ENCODE peak calls at places on chromosomes 16 and 17, in four cellular contexts. G is naive thymus-derived CD4-positive, alpha-beta T cell; V is AG04450; Z is CD8-positive, alpha-beta T cell. W is an unnamed sample.

GRCh38 chr16:73043828-73044493 is 4.0 kb downstream of the ZFHX3 start:
- DNase-seq in G (no peak), V (no peak), Z (no peak), W (no peak)

GRCh38 chr17:29379084-29379811 is 10.9 kb upstream of the TAOK1 start:
- DNase-seq in V (no peak), Z (no peak), G (no peak), W (no peak)

GRCh38 chr17:66682293-66682692 is 152.6 kb upstream of the CACNG5 start:
- DNase-seq in G (no peak), Z (no peak), V (no peak), W (no peak)

GRCh38 chr17:75635610-75636202 is 2.5 kb downstream of the SMIM5 start:
- DNase-seq in G (no peak), Z (no peak), V (no peak), W (no peak)

GRCh38 chr16:81908466-81909230 is 102.6 kb downstream of the SDR42E1 start:
- DNase-seq in Z (no peak), V (no peak), G (no peak), W (no peak)

GRCh38 chr17:55527520-55528118 is 16.4 kb upstream of the SMIM36 start:
- DNase-seq in G (no peak), V (peak), Z (no peak), W (peak)

GRCh38 chr17:35510031-35510430 is 27.4 kb downstream of the SLFN12L start:
- DNase-seq in Z (no peak), V (no peak), G (no peak), W (peak)

GRCh38 chr16:52141871-52142270 is 405.1 kb downstream of the TOX3 start:
- DNase-seq in G (no peak), V (no peak), Z (no peak), W (no peak)

GRCh38 chr16:4743217-4743897 is 9.0 kb downstream of the DNAAF8 start:
- DNase-seq in V (no peak), G (no peak), Z (no peak), W (no peak)

GRCh38 chr16:89319883-89320716 is 102.6 kb downstream of the ZNF778 start:
- DNase-seq in Z (no peak), V (no peak), G (no peak), W (no peak)

GRCh38 chr16:49545243-49545642 is 171.6 kb downstream of the C16orf78 start:
- DNase-seq in V (no peak), Z (no peak), G (no peak), W (no peak)

GRCh38 chr16:74186589-74186988 is 110.0 kb upstream of the PSMD7 start:
- DNase-seq in Z (no peak), G (no peak), V (peak), W (peak)

GRCh38 chr16:72963921-72964320 is 84.0 kb downstream of the ZFHX3 start:
- DNase-seq in G (no peak), Z (no peak), V (peak), W (no peak)

GRCh38 chr17:38560503-38561318 is 45.0 kb downstream of the SRCIN1 start:
- DNase-seq in Z (no peak), G (peak), V (no peak), W (no peak)

GRCh38 chr17:47253541-47254402 is at the start of gene ITGB3:
- DNase-seq in Z (peak), V (no peak), G (peak), W (no peak)

GRCh38 chr16:48918520-48919258 is 308.7 kb upstream of the N4BP1 start:
- DNase-seq in G (no peak), Z (no peak), V (no peak), W (no peak)

GRCh38 chr16:22198547-22199293 is 7.4 kb upstream of the EEF2K start:
- DNase-seq in Z (no peak), V (no peak), G (no peak), W (no peak)

GRCh38 chr17:79631640-79632431 is 21.0 kb upstream of the RBFOX3 start:
- DNase-seq in G (no peak), V (no peak), Z (no peak), W (no peak)

GRCh38 chr16:23101012-23101550 is 48.2 kb downstream of the USP31 start:
- DNase-seq in G (no peak), Z (no peak), V (no peak), W (no peak)

GRCh38 chr17:40956401-40957254 is 10.1 kb downstream of the KRT39 start:
- DNase-seq in G (no peak), V (peak), Z (no peak), W (no peak)

GRCh38 chr16:2492292-2492691 is 17.4 kb downstream of the TBC1D24 start:
- DNase-seq in V (no peak), Z (no peak), G (no peak), W (no peak)

GRCh38 chr16:12489362-12489761 is 314.3 kb downstream of the CPPED1 start:
- DNase-seq in V (no peak), G (no peak), Z (no peak), W (no peak)

GRCh38 chr16:5863207-5863606 is 765.6 kb upstream of the EEF2KMT start:
- DNase-seq in G (no peak), V (no peak), Z (no peak), W (no peak)

GRCh38 chr16:85637061-85637807 is 24.1 kb downstream of the GSE1 start:
- DNase-seq in V (no peak), G (no peak), Z (no peak), W (no peak)

GRCh38 chr16:53429221-53429943 is 4.9 kb upstream of the RBL2 start:
- DNase-seq in V (peak), G (no peak), Z (no peak), W (no peak)

GRCh38 chr16:70257391-70257790 is 5.7 kb upstream of the EXOSC6 start:
- DNase-seq in G (no peak), V (no peak), Z (no peak), W (no peak)

GRCh38 chr17:21379080-21379711 is 3.0 kb downstream of the KCNJ12 start:
- DNase-seq in Z (no peak), G (no peak), V (no peak), W (no peak)

GRCh38 chr17:77419547-77420475 is 279.0 kb downstream of the SEC14L1 start:
- DNase-seq in G (no peak), V (no peak), Z (no peak), W (no peak)

GRCh38 chr16:79339863-79340262 is 260.7 kb downstream of the MAF start:
- DNase-seq in G (no peak), V (no peak), Z (no peak), W (no peak)

GRCh38 chr16:88534731-88535141 is 35.5 kb upstream of the ZC3H18 start:
- DNase-seq in V (no peak), G (no peak), Z (no peak), W (no peak)

GRCh38 chr17:35749560-35750412 is 3.3 kb downstream of the GAS2L2 start:
- DNase-seq in Z (no peak), G (no peak), V (no peak), W (no peak)

GRCh38 chr17:10105513-10106001 is 92.8 kb downstream of the GAS7 start:
- DNase-seq in Z (no peak), G (no peak), V (no peak), W (no peak)

GRCh38 chr17:62819511-62820221 is 11.6 kb upstream of the MARCHF10 start:
- DNase-seq in V (peak), Z (no peak), G (no peak), W (no peak)
- H3K27ac ChIP-seq in V (peak), Z (no peak), G (no peak), W (no peak)

DNA sequence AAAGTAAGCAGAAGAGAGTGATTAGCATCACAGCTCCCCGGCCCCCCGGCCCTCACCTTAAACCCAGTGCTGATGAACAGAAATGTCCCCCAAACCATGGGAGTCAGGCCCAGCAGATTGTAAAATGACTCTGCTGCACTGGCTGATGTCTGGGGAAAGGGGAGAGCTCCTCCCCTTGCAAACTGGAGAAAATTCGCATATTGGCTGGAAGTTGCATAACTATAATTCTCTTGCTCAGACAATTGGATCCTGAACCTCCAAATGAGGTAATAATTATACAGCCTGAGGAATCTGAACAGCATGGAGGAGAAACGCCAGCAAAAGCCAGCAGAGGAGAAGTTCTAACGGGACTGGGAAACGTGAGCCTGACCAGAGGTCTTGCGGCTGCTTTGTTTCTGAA is 109.7 kb downstream of the C16orf95 start:
- DNase-seq in G (no peak), V (peak), Z (no peak), W (no peak)
- H3K27ac ChIP-seq in G (no peak), V (peak), Z (no peak), W (no peak)

GRCh38 chr16:77214411-77215138 is 15.4 kb downstream of the SYCE1L start:
- DNase-seq in G (no peak), Z (no peak), V (no peak), W (no peak)
- H3K27ac ChIP-seq in G (no peak), Z (no peak), V (no peak), W (no peak)

DNA sequence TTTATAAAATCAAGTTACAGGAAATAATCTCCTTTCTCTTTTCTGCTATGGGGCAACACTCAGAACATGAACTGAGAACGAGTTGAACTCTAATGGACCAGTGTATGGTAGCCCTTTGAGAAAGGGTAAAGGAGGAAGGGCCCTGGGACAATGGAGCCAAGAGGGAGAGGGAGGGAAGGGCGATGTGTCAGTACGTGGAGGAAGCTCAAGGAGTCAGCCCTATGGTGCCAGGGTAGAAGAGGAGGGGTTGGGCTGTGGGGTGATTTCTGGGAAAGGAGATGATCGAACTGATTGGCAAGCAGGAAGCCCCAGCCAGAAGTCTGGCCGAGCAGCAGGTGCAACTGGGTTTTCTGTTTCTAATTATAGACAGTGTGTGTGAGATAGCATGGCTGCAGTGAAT is 4.3 kb upstream of the WIPI1 start:
- DNase-seq in Z (no peak), G (no peak), V (no peak), W (no peak)
- H3K27ac ChIP-seq in Z (no peak), G (no peak), V (no peak), W (no peak)

DNA sequence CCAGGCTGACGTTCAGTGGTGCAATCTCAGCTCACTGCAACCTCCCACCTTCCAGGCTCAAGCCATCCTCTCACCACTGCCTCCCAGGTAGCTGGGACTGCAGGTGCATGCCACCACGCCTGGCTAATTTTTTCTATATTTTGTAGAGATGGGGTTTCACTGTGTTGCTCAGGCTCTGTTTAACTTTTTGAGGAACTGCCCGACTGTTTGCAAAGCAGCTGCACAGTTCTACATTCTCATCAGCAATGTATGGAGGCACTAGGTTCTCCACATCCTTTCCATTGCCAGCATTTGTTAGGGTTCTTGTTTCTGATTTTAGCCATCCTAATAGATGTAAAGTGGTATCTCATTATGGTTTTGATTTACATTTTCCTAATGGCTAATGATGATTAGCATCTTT is 9.4 kb downstream of the TNRC6A start:
- DNase-seq in V (no peak), G (no peak), Z (no peak), W (no peak)
- H3K27ac ChIP-seq in V (no peak), G (no peak), Z (no peak), W (no peak)

GRCh38 chr17:496761-497586 is 144.4 kb upstream of the RPH3AL start:
- DNase-seq in G (no peak), V (no peak), Z (no peak), W (no peak)
- H3K27ac ChIP-seq in G (peak), V (no peak), Z (no peak), W (no peak)

DNA sequence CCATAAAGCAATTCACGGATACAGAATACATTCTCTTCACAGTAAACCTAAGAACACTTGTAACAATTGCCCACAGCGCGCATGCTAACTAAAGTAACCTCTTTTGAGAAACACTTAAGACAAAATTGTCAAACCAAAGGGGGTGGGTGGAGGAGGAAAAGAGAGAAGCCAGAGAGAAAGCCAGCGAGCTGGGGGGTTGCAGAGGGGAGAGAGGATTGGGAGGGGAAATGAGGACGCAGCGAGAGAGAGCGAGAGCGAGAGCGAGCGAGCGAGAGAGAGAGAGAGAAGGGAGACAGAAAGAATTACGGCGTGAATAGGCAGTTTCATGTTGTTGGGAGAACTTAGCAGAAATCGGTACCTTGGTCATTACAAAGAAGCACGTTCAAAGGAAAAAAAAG is 1.6 kb upstream of the HOXB7 start:
- DNase-seq in Z (no peak), G (no peak), V (no peak), W (no peak)
- H3K27ac ChIP-seq in Z (no peak), G (no peak), V (peak), W (peak)